ENCODE peak calls at places on chromosomes 7 and 10, in eight cellular contexts. One of them, this sample, is unnamed.

GRCh38 chr10:74825371-74826141 is 844 bp upstream of the KAT6B start:
- DNase-seq in testis: peak
- DNase-seq in body of pancreas: peak
- DNase-seq in A549: no peak
- DNase-seq in IMR-90: no peak
- DNase-seq in AG10803: no peak
- DNase-seq in upper lobe of right lung: no peak
- DNase-seq in BE2C: peak
- DNase-seq in this sample: no peak

GRCh38 chr7:3367271-3367670 is 66.2 kb downstream of the SDK1 start:
- DNase-seq in testis: no peak
- DNase-seq in body of pancreas: no peak
- DNase-seq in A549: no peak
- DNase-seq in IMR-90: no peak
- DNase-seq in AG10803: no peak
- DNase-seq in upper lobe of right lung: no peak
- DNase-seq in BE2C: no peak
- DNase-seq in this sample: no peak

GRCh38 chr10:108567899-108568752 is 1355.2 kb downstream of the XPNPEP1 start:
- DNase-seq in testis: no peak
- DNase-seq in body of pancreas: no peak
- DNase-seq in A549: no peak
- DNase-seq in IMR-90: no peak
- DNase-seq in AG10803: no peak
- DNase-seq in upper lobe of right lung: no peak
- DNase-seq in BE2C: no peak
- DNase-seq in this sample: peak

GRCh38 chr7:142139597-142140501 is 28.3 kb downstream of the MGAM2 start:
- DNase-seq in testis: no peak
- DNase-seq in body of pancreas: peak
- DNase-seq in A549: no peak
- DNase-seq in IMR-90: no peak
- DNase-seq in AG10803: no peak
- DNase-seq in upper lobe of right lung: no peak
- DNase-seq in BE2C: no peak
- DNase-seq in this sample: no peak

GRCh38 chr7:127146746-127147536 is 105.8 kb downstream of the GRM8 start:
- DNase-seq in testis: no peak
- DNase-seq in body of pancreas: no peak
- DNase-seq in A549: no peak
- DNase-seq in IMR-90: no peak
- DNase-seq in AG10803: no peak
- DNase-seq in upper lobe of right lung: no peak
- DNase-seq in BE2C: no peak
- DNase-seq in this sample: no peak

GRCh38 chr7:87330316-87330715 is 15.1 kb upstream of the CROT start:
- DNase-seq in testis: no peak
- DNase-seq in body of pancreas: no peak
- DNase-seq in A549: no peak
- DNase-seq in IMR-90: no peak
- DNase-seq in AG10803: no peak
- DNase-seq in upper lobe of right lung: no peak
- DNase-seq in BE2C: no peak
- DNase-seq in this sample: no peak

GRCh38 chr7:117834983-117835664 is 38.1 kb downstream of the CTTNBP2 start:
- DNase-seq in testis: no peak
- DNase-seq in body of pancreas: no peak
- DNase-seq in A549: no peak
- DNase-seq in IMR-90: no peak
- DNase-seq in AG10803: no peak
- DNase-seq in upper lobe of right lung: no peak
- DNase-seq in BE2C: no peak
- DNase-seq in this sample: no peak

GRCh38 chr10:60521974-60522405 is 132.3 kb upstream of the ANK3 start:
- DNase-seq in testis: no peak
- DNase-seq in body of pancreas: peak
- DNase-seq in A549: no peak
- DNase-seq in IMR-90: peak
- DNase-seq in AG10803: peak
- DNase-seq in upper lobe of right lung: no peak
- DNase-seq in BE2C: peak
- DNase-seq in this sample: peak

GRCh38 chr7:102992820-102993531 is 80.2 kb downstream of the LRRC17 start:
- DNase-seq in testis: no peak
- DNase-seq in body of pancreas: peak
- DNase-seq in A549: peak
- DNase-seq in IMR-90: peak
- DNase-seq in AG10803: peak
- DNase-seq in upper lobe of right lung: no peak
- DNase-seq in BE2C: no peak
- DNase-seq in this sample: peak

DNA sequence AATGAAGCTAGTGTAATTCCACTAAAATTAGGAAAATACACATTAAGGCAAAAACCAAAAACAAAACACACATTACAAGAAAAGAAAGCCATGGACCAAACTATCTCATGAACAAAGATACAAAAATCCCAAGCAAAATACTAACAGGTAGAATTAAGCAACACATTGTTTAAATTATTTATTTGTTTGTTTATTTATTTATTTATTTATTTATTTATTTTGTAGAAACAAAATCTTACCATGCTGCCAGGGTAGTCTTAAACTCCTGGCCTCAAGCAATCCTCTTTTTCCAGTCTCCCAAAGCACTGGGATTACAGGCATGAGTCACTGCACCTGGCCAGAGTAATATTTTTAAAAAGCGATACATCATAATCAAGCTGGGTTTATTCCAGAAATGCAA is 6.8 kb upstream of the SLC29A3 start:
- DNase-seq in testis: no peak
- DNase-seq in body of pancreas: no peak
- DNase-seq in A549: no peak
- DNase-seq in IMR-90: no peak
- DNase-seq in AG10803: no peak
- DNase-seq in upper lobe of right lung: no peak
- DNase-seq in BE2C: no peak
- DNase-seq in this sample: no peak
- TF ChIP-seq CTCF in testis: no peak
- TF ChIP-seq CTCF in body of pancreas: no peak
- TF ChIP-seq CTCF in A549: no peak
- TF ChIP-seq CTCF in IMR-90: no peak
- TF ChIP-seq CTCF in AG10803: no peak
- TF ChIP-seq CTCF in upper lobe of right lung: no peak
- TF ChIP-seq CTCF in BE2C: no peak
- TF ChIP-seq CTCF in this sample: no peak

GRCh38 chr7:25950488-25951413 is 201.2 kb upstream of the NFE2L3 start:
- DNase-seq in testis: peak
- DNase-seq in body of pancreas: peak
- DNase-seq in A549: peak
- DNase-seq in IMR-90: peak
- DNase-seq in AG10803: peak
- DNase-seq in upper lobe of right lung: peak
- DNase-seq in BE2C: peak
- DNase-seq in this sample: peak

GRCh38 chr7:25952277-25953057 is 199.5 kb upstream of the NFE2L3 start:
- DNase-seq in testis: no peak
- DNase-seq in body of pancreas: peak
- DNase-seq in A549: no peak
- DNase-seq in IMR-90: no peak
- DNase-seq in AG10803: no peak
- DNase-seq in upper lobe of right lung: no peak
- DNase-seq in BE2C: no peak
- DNase-seq in this sample: no peak

GRCh38 chr7:25951414-25952276 is 200.4 kb upstream of the NFE2L3 start:
- DNase-seq in testis: peak
- DNase-seq in body of pancreas: peak
- DNase-seq in A549: no peak
- DNase-seq in IMR-90: no peak
- DNase-seq in AG10803: no peak
- DNase-seq in upper lobe of right lung: no peak
- DNase-seq in BE2C: no peak
- DNase-seq in this sample: no peak

GRCh38 chr7:25947669-25948516 is 204.1 kb upstream of the NFE2L3 start:
- DNase-seq in testis: no peak
- DNase-seq in body of pancreas: peak
- DNase-seq in A549: no peak
- DNase-seq in IMR-90: no peak
- DNase-seq in AG10803: no peak
- DNase-seq in upper lobe of right lung: no peak
- DNase-seq in BE2C: no peak
- DNase-seq in this sample: no peak

DNA sequence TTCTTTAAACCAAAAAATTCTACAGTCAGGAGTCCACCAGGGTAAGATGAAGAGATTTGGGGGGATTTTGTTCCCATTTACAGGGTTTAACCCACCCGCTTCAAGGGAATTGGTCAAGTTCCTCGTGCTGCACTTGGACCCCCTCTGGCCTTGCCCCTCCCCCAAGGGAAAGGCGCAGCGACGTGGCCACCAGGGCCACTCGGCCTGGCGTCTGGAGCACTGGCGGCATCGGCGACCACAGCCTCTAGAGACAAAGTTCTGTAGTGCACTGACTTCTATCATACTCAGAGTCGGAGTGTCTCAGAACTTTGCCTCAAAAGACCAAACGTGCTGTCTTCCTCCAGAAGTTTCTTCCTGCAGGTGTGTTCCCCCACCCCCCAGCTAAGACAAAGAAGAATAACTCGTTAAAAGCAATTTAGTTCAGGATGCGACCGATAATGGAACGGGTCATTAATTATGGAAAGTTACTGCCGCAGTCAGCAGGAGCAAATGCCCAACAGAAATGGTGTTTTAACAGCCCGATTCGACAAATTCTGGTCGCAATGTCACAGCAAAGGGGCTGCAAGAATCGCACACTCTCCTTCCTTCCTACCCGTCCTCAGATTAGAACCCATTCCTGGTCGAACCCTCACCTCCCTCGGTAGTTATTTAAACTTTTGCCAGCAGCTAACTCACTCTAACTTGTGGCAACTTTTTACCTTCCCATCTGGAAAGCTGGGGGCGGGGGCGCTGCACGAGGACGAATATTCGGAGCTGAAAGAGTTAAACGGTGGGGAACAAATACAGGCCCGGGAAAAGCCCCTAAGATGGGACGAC is 202.1 kb upstream of the NFE2L3 start:
- DNase-seq in testis: peak
- DNase-seq in body of pancreas: peak
- DNase-seq in A549: no peak
- DNase-seq in IMR-90: no peak
- DNase-seq in AG10803: no peak
- DNase-seq in upper lobe of right lung: peak
- DNase-seq in BE2C: peak
- DNase-seq in this sample: no peak
- H3K4me3 ChIP-seq in testis: peak
- H3K4me3 ChIP-seq in body of pancreas: peak
- H3K4me3 ChIP-seq in A549: peak
- H3K4me3 ChIP-seq in IMR-90: no peak
- H3K4me3 ChIP-seq in AG10803: peak
- H3K4me3 ChIP-seq in upper lobe of right lung: peak
- H3K4me3 ChIP-seq in BE2C: no peak
- H3K4me3 ChIP-seq in this sample: peak

DNA sequence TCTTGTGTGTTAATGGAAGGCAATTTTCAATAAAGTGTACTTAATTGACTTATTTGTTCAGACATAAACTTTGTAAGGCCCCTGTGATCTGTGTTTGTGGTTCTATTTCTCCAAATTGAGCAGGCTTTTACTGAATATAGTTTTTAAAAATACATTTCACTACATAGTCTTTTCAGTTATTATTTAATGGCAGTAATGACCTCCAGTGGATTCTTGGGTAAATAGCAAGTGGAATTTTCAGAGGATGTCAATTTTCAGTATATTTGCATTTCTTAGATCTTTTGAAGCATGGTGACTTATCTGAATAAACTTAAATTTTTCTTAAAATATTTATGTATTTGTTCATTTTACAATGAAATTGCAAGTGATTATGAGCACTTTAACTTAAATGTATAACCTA is 203.1 kb upstream of the PCLO start:
- DNase-seq in testis: no peak
- DNase-seq in body of pancreas: no peak
- DNase-seq in A549: no peak
- DNase-seq in IMR-90: no peak
- DNase-seq in AG10803: no peak
- DNase-seq in upper lobe of right lung: no peak
- DNase-seq in BE2C: no peak
- DNase-seq in this sample: peak
- TF ChIP-seq CTCF in testis: no peak
- TF ChIP-seq CTCF in body of pancreas: no peak
- TF ChIP-seq CTCF in A549: no peak
- TF ChIP-seq CTCF in IMR-90: peak
- TF ChIP-seq CTCF in AG10803: peak
- TF ChIP-seq CTCF in upper lobe of right lung: peak
- TF ChIP-seq CTCF in BE2C: peak
- TF ChIP-seq CTCF in this sample: no peak

GRCh38 chr10:95327367-95327766 is 36.6 kb upstream of the PDLIM1 start:
- DNase-seq in testis: no peak
- DNase-seq in body of pancreas: peak
- DNase-seq in A549: no peak
- DNase-seq in IMR-90: peak
- DNase-seq in AG10803: peak
- DNase-seq in upper lobe of right lung: no peak
- DNase-seq in BE2C: no peak
- DNase-seq in this sample: peak

GRCh38 chr10:95326396-95326795 is 35.6 kb upstream of the PDLIM1 start:
- DNase-seq in testis: no peak
- DNase-seq in body of pancreas: no peak
- DNase-seq in A549: no peak
- DNase-seq in IMR-90: peak
- DNase-seq in AG10803: no peak
- DNase-seq in upper lobe of right lung: no peak
- DNase-seq in BE2C: no peak
- DNase-seq in this sample: no peak

GRCh38 chr10:95329296-95329695 is 38.5 kb upstream of the PDLIM1 start:
- DNase-seq in testis: no peak
- DNase-seq in body of pancreas: no peak
- DNase-seq in A549: no peak
- DNase-seq in IMR-90: peak
- DNase-seq in AG10803: no peak
- DNase-seq in upper lobe of right lung: no peak
- DNase-seq in BE2C: no peak
- DNase-seq in this sample: no peak

GRCh38 chr10:95325863-95326262 is 35.1 kb upstream of the PDLIM1 start:
- DNase-seq in testis: no peak
- DNase-seq in body of pancreas: no peak
- DNase-seq in A549: no peak
- DNase-seq in IMR-90: no peak
- DNase-seq in AG10803: no peak
- DNase-seq in upper lobe of right lung: no peak
- DNase-seq in BE2C: no peak
- DNase-seq in this sample: no peak

DNA sequence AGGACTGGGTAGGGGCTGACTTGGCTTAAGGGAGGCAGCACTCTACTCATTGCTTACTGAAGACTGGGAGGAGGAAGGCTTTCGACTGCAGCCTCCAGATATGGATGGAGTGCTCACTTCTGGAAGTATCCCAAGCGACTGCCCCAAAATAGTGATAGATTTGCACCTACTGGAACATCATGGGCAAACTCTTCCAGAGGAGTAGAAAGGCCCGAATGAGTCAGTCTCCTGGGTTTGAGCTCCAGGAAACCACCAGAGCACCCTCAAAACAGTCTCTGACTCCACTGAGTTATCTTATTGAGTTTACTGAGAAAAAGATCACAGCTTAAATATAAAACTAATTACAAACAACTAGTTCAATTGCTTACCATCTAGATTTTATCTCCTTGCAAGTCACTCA is 37.2 kb upstream of the PDLIM1 start:
- DNase-seq in testis: no peak
- DNase-seq in body of pancreas: no peak
- DNase-seq in A549: no peak
- DNase-seq in IMR-90: no peak
- DNase-seq in AG10803: no peak
- DNase-seq in upper lobe of right lung: no peak
- DNase-seq in BE2C: no peak
- DNase-seq in this sample: no peak
- H3K4me3 ChIP-seq in testis: no peak
- H3K4me3 ChIP-seq in body of pancreas: no peak
- H3K4me3 ChIP-seq in A549: no peak
- H3K4me3 ChIP-seq in IMR-90: no peak
- H3K4me3 ChIP-seq in AG10803: no peak
- H3K4me3 ChIP-seq in upper lobe of right lung: no peak
- H3K4me3 ChIP-seq in BE2C: no peak
- H3K4me3 ChIP-seq in this sample: no peak